ENCODE peak calls at places on chromosomes 13 and 19, in seven cellular contexts. One of them, this sample, is unnamed.

GRCh38 chr13:112392719-112393118 is 16.6 kb downstream of the SPACA7 start:
- DNase-seq in ureter: no peak
- DNase-seq in GM19239: no peak
- DNase-seq in HT1080: no peak
- DNase-seq in stimulated activated CD4-positive, alpha-beta T cell treated with anti-CD3 and anti-CD28 coated beads, TNF-alpha, amount 100 ng/mL, for 4 hours: no peak
- DNase-seq in H9: no peak
- DNase-seq in HuH-7.5: no peak
- DNase-seq in this sample: no peak

GRCh38 chr13:34076943-34077703 is 259.2 kb downstream of the RFC3 start:
- DNase-seq in HT1080: peak
- DNase-seq in stimulated activated CD4-positive, alpha-beta T cell treated with anti-CD3 and anti-CD28 coated beads, TNF-alpha, amount 100 ng/mL, for 4 hours: no peak
- DNase-seq in H9: no peak
- DNase-seq in HuH-7.5: peak
- DNase-seq in GM19239: no peak
- DNase-seq in ureter: no peak
- DNase-seq in this sample: no peak

GRCh38 chr19:11159598-11160001 is 4.0 kb upstream of the SPC24 start:
- DNase-seq in H9: no peak
- DNase-seq in stimulated activated CD4-positive, alpha-beta T cell treated with anti-CD3 and anti-CD28 coated beads, TNF-alpha, amount 100 ng/mL, for 4 hours: no peak
- DNase-seq in ureter: no peak
- DNase-seq in HuH-7.5: no peak
- DNase-seq in HT1080: no peak
- DNase-seq in GM19239: no peak
- DNase-seq in this sample: no peak

GRCh38 chr19:10760268-10760944 is 42.5 kb downstream of the DNM2 start:
- DNase-seq in GM19239: peak
- DNase-seq in HT1080: peak
- DNase-seq in stimulated activated CD4-positive, alpha-beta T cell treated with anti-CD3 and anti-CD28 coated beads, TNF-alpha, amount 100 ng/mL, for 4 hours: peak
- DNase-seq in H9: no peak
- DNase-seq in ureter: no peak
- DNase-seq in HuH-7.5: no peak
- DNase-seq in this sample: no peak

GRCh38 chr13:71054358-71054757 is 812.6 kb downstream of the DACH1 start:
- DNase-seq in HuH-7.5: no peak
- DNase-seq in H9: no peak
- DNase-seq in HT1080: no peak
- DNase-seq in stimulated activated CD4-positive, alpha-beta T cell treated with anti-CD3 and anti-CD28 coated beads, TNF-alpha, amount 100 ng/mL, for 4 hours: no peak
- DNase-seq in ureter: no peak
- DNase-seq in GM19239: no peak
- DNase-seq in this sample: no peak

GRCh38 chr13:41025518-41025917 is 6.4 kb upstream of the ELF1 start:
- DNase-seq in stimulated activated CD4-positive, alpha-beta T cell treated with anti-CD3 and anti-CD28 coated beads, TNF-alpha, amount 100 ng/mL, for 4 hours: no peak
- DNase-seq in HuH-7.5: no peak
- DNase-seq in GM19239: no peak
- DNase-seq in H9: no peak
- DNase-seq in HT1080: no peak
- DNase-seq in ureter: no peak
- DNase-seq in this sample: no peak

GRCh38 chr13:32537580-32538233 is 888 bp downstream of the N4BP2L2 start:
- DNase-seq in GM19239: peak
- DNase-seq in stimulated activated CD4-positive, alpha-beta T cell treated with anti-CD3 and anti-CD28 coated beads, TNF-alpha, amount 100 ng/mL, for 4 hours: peak
- DNase-seq in ureter: peak
- DNase-seq in H9: peak
- DNase-seq in HT1080: peak
- DNase-seq in HuH-7.5: no peak
- DNase-seq in this sample: no peak

GRCh38 chr13:110771194-110771593 is 57.7 kb downstream of the ING1 start:
- DNase-seq in HuH-7.5: no peak
- DNase-seq in ureter: no peak
- DNase-seq in HT1080: peak
- DNase-seq in GM19239: no peak
- DNase-seq in stimulated activated CD4-positive, alpha-beta T cell treated with anti-CD3 and anti-CD28 coated beads, TNF-alpha, amount 100 ng/mL, for 4 hours: no peak
- DNase-seq in H9: no peak
- DNase-seq in this sample: peak

GRCh38 chr13:29849071-29849541 is 1.3 kb downstream of the UBL3 start:
- DNase-seq in HuH-7.5: no peak
- DNase-seq in H9: no peak
- DNase-seq in HT1080: peak
- DNase-seq in stimulated activated CD4-positive, alpha-beta T cell treated with anti-CD3 and anti-CD28 coated beads, TNF-alpha, amount 100 ng/mL, for 4 hours: no peak
- DNase-seq in GM19239: no peak
- DNase-seq in ureter: no peak
- DNase-seq in this sample: no peak

GRCh38 chr19:15317392-15318011 is 14.8 kb downstream of the BRD4 start:
- DNase-seq in H9: no peak
- DNase-seq in HT1080: no peak
- DNase-seq in GM19239: no peak
- DNase-seq in stimulated activated CD4-positive, alpha-beta T cell treated with anti-CD3 and anti-CD28 coated beads, TNF-alpha, amount 100 ng/mL, for 4 hours: no peak
- DNase-seq in ureter: no peak
- DNase-seq in HuH-7.5: no peak
- DNase-seq in this sample: no peak

GRCh38 chr13:52884429-52884828 is 36.0 kb upstream of the PCDH8 start:
- DNase-seq in H9: no peak
- DNase-seq in HuH-7.5: no peak
- DNase-seq in stimulated activated CD4-positive, alpha-beta T cell treated with anti-CD3 and anti-CD28 coated beads, TNF-alpha, amount 100 ng/mL, for 4 hours: no peak
- DNase-seq in GM19239: no peak
- DNase-seq in HT1080: no peak
- DNase-seq in ureter: no peak
- DNase-seq in this sample: no peak

This sample was measured in 8988T.